ENCODE peak calls at places on chromosomes 5 and 9, in seven cellular contexts. One of them, this sample, is unnamed.

GRCh38 chr5:169832236-169832635 is 148.1 kb downstream of the INSYN2B start:
- DNase-seq in GM12865: no peak
- DNase-seq in GM23338: no peak
- DNase-seq in PC-9: no peak
- DNase-seq in HFF-Myc: no peak
- DNase-seq in fibroblast of villous mesenchyme: no peak
- DNase-seq in PC-3: no peak
- DNase-seq in this sample: no peak

GRCh38 chr9:128361296-128361980 is 9.7 kb upstream of the URM1 start:
- DNase-seq in GM12865: no peak
- DNase-seq in GM23338: no peak
- DNase-seq in PC-9: no peak
- DNase-seq in HFF-Myc: no peak
- DNase-seq in fibroblast of villous mesenchyme: no peak
- DNase-seq in PC-3: no peak
- DNase-seq in this sample: no peak

GRCh38 chr9:127722055-127722454 is 6.2 kb downstream of the TTC16 start:
- DNase-seq in GM12865: no peak
- DNase-seq in GM23338: no peak
- DNase-seq in PC-9: no peak
- DNase-seq in HFF-Myc: no peak
- DNase-seq in fibroblast of villous mesenchyme: no peak
- DNase-seq in PC-3: no peak
- DNase-seq in this sample: no peak

GRCh38 chr5:144307726-144308125 is 137.1 kb downstream of the KCTD16 start:
- DNase-seq in GM12865: no peak
- DNase-seq in GM23338: no peak
- DNase-seq in PC-9: no peak
- DNase-seq in HFF-Myc: no peak
- DNase-seq in fibroblast of villous mesenchyme: no peak
- DNase-seq in PC-3: no peak
- DNase-seq in this sample: no peak

GRCh38 chr9:93057703-93058356 is 671 bp upstream of the SUSD3 start:
- DNase-seq in GM12865: no peak
- DNase-seq in GM23338: no peak
- DNase-seq in PC-9: no peak
- DNase-seq in HFF-Myc: no peak
- DNase-seq in fibroblast of villous mesenchyme: no peak
- DNase-seq in PC-3: no peak
- DNase-seq in this sample: no peak

GRCh38 chr5:147162740-147163139 is 72.1 kb upstream of the STK32A start:
- DNase-seq in GM12865: no peak
- DNase-seq in GM23338: peak
- DNase-seq in PC-9: no peak
- DNase-seq in HFF-Myc: no peak
- DNase-seq in fibroblast of villous mesenchyme: no peak
- DNase-seq in PC-3: no peak
- DNase-seq in this sample: no peak

GRCh38 chr9:80553986-80554715 is 982.4 kb downstream of the TLE4 start:
- DNase-seq in GM12865: no peak
- DNase-seq in GM23338: no peak
- DNase-seq in PC-9: no peak
- DNase-seq in HFF-Myc: no peak
- DNase-seq in fibroblast of villous mesenchyme: peak
- DNase-seq in PC-3: no peak
- DNase-seq in this sample: no peak

GRCh38 chr5:170293273-170293672 is 4.3 kb downstream of the LCP2 start:
- DNase-seq in GM12865: peak
- DNase-seq in GM23338: no peak
- DNase-seq in PC-9: no peak
- DNase-seq in HFF-Myc: no peak
- DNase-seq in fibroblast of villous mesenchyme: no peak
- DNase-seq in PC-3: no peak
- DNase-seq in this sample: no peak

GRCh38 chr5:73066466-73066865 is 53.9 kb upstream of the TMEM171 start:
- DNase-seq in GM12865: no peak
- DNase-seq in GM23338: no peak
- DNase-seq in PC-9: no peak
- DNase-seq in HFF-Myc: peak
- DNase-seq in fibroblast of villous mesenchyme: peak
- DNase-seq in PC-3: no peak
- DNase-seq in this sample: peak

GRCh38 chr5:180068519-180069090 is 3.0 kb downstream of the RNF130 start:
- DNase-seq in GM12865: no peak
- DNase-seq in GM23338: no peak
- DNase-seq in PC-9: no peak
- DNase-seq in HFF-Myc: no peak
- DNase-seq in fibroblast of villous mesenchyme: no peak
- DNase-seq in PC-3: peak
- DNase-seq in this sample: no peak
- H3K4me3 ChIP-seq in GM12865: no peak
- H3K4me3 ChIP-seq in GM23338: peak
- H3K4me3 ChIP-seq in PC-9: no peak
- H3K4me3 ChIP-seq in HFF-Myc: no peak
- H3K4me3 ChIP-seq in fibroblast of villous mesenchyme: no peak
- H3K4me3 ChIP-seq in PC-3: peak
- H3K4me3 ChIP-seq in this sample: no peak

GRCh38 chr9:123893831-123894460 is 36.0 kb downstream of the DENND1A start:
- DNase-seq in GM12865: peak
- DNase-seq in GM23338: peak
- DNase-seq in PC-9: no peak
- DNase-seq in HFF-Myc: no peak
- DNase-seq in fibroblast of villous mesenchyme: peak
- DNase-seq in PC-3: peak
- DNase-seq in this sample: peak
- TF ChIP-seq CTCF in GM12865: no peak
- TF ChIP-seq CTCF in GM23338: no peak
- TF ChIP-seq CTCF in PC-9: no peak
- TF ChIP-seq CTCF in HFF-Myc: no peak
- TF ChIP-seq CTCF in fibroblast of villous mesenchyme: no peak
- TF ChIP-seq CTCF in PC-3: no peak
- TF ChIP-seq CTCF in this sample: no peak

DNA sequence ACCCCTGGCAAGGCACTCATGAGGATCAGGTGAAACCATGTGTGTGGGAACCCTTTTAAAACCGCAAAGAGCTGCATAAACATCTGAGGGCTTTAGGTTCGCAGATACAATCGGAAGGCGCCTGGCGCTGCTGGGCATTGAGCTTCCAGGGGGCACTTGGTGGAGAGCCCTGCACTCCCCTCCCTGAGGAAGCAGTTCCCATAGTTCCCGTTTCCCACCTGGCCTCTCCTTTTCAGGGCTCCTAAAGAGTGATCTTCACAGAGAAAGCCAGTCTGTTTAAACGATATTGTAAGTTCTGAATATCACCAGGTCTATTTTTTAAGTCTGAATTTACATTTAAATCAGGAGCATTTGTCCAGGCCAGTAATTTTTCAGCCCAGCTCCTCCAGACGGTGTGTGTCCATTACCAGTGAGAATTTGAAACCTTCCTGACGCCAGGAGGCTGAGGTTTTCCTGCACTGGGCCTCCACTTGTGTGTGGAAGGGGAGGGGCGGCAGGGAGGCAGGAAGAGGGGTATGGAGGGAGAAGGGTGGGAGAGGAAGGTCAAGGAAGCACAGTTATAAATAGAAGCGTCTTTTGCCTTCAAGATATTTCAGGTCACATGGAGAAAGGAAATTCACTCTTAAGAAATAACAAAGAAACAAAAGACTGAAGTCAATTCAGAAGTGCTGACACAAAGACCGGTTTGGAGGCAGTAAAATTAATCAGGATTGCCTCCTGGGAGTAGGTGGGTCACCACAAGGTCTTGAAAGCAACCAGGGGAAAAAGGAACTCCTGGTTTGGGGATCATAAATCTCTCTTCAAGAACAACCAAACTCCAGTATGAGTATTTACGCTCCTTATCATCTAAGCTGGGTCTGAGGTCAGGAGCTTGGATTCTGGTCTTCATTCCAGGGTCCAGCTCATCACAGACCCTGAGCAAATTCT is 14.3 kb upstream of the MGAT1 start:
- DNase-seq in GM12865: no peak
- DNase-seq in GM23338: no peak
- DNase-seq in PC-9: no peak
- DNase-seq in HFF-Myc: no peak
- DNase-seq in fibroblast of villous mesenchyme: peak
- DNase-seq in PC-3: no peak
- DNase-seq in this sample: peak
- H3K4me3 ChIP-seq in GM12865: peak
- H3K4me3 ChIP-seq in GM23338: no peak
- H3K4me3 ChIP-seq in PC-9: no peak
- H3K4me3 ChIP-seq in HFF-Myc: no peak
- H3K4me3 ChIP-seq in fibroblast of villous mesenchyme: no peak
- H3K4me3 ChIP-seq in PC-3: no peak
- H3K4me3 ChIP-seq in this sample: no peak

GRCh38 chr9:132312873-132313272 is 41.9 kb downstream of the SETX start:
- DNase-seq in GM12865: no peak
- DNase-seq in GM23338: no peak
- DNase-seq in PC-9: no peak
- DNase-seq in HFF-Myc: no peak
- DNase-seq in fibroblast of villous mesenchyme: no peak
- DNase-seq in PC-3: no peak
- DNase-seq in this sample: no peak
- TF ChIP-seq CTCF in GM12865: no peak
- TF ChIP-seq CTCF in GM23338: peak
- TF ChIP-seq CTCF in PC-9: peak
- TF ChIP-seq CTCF in HFF-Myc: no peak
- TF ChIP-seq CTCF in fibroblast of villous mesenchyme: peak
- TF ChIP-seq CTCF in PC-3: peak
- TF ChIP-seq CTCF in this sample: peak

DNA sequence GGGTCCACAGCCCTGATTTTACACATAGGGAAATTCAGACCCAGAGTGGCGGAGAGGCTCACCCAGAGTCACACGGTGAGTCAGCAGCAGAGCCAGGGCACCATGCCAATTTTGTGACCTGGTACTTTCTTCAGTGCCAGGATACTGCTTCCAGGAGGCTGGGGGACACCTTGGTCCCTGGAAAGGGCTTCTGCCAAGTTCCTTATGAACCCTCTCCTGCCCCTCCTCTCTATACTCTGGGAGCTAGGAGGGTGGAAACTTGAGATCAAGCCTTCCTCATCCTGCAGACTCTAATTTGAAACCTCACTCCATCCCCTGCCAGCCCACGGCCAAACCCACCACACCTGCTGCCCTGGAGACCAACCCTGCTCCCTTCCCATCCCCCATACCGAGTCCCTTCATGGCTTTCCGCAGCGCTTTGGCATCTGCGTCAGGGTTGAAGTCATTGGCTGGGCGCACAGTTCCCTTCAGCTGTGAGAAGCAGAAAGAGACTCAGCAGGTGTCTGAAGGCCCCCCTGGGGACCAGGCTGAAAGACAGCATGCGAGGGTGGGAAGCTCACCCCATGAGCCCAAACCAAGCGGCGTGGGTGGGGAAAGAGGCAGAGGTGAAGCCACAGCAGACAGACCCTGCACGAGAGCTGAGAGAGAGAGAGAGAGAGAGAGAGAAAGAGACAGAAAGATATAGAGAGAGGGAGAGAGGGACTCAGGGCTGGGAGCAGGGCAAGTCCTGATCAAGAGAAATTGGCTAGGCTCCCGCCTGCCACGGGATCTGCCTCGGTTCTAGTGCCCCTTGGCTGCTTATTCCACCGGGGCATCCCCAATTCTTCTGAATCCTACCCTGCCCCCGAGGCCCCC is 33.5 kb downstream of the ANXA6 start:
- DNase-seq in GM12865: peak
- DNase-seq in GM23338: no peak
- DNase-seq in PC-9: peak
- DNase-seq in HFF-Myc: no peak
- DNase-seq in fibroblast of villous mesenchyme: peak
- DNase-seq in PC-3: peak
- DNase-seq in this sample: peak
- H3K4me3 ChIP-seq in GM12865: no peak
- H3K4me3 ChIP-seq in GM23338: no peak
- H3K4me3 ChIP-seq in PC-9: no peak
- H3K4me3 ChIP-seq in HFF-Myc: no peak
- H3K4me3 ChIP-seq in fibroblast of villous mesenchyme: no peak
- H3K4me3 ChIP-seq in PC-3: no peak
- H3K4me3 ChIP-seq in this sample: no peak

DNA sequence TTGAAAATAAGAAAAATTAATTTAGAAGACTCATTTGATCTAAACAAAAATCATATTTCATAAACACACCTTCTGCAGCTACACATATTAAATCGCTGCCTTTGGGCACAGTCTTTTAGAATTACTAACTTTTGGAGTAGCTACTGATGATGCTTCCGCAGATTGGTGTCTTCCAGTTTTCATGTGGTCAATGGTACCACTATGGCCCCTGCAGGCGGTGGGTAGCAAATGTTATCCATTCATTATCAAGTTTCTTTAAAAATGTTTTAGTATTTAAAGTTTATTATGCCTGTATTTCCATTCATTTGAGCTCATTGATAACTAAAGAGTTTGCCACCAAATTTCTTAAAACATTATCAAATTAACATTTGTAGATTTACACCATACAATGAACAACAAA is 122.9 kb upstream of the GRAMD2B start:
- DNase-seq in GM12865: no peak
- DNase-seq in GM23338: peak
- DNase-seq in PC-9: no peak
- DNase-seq in HFF-Myc: no peak
- DNase-seq in fibroblast of villous mesenchyme: no peak
- DNase-seq in PC-3: no peak
- DNase-seq in this sample: no peak
- TF ChIP-seq CTCF in GM12865: no peak
- TF ChIP-seq CTCF in GM23338: peak
- TF ChIP-seq CTCF in PC-9: no peak
- TF ChIP-seq CTCF in HFF-Myc: no peak
- TF ChIP-seq CTCF in fibroblast of villous mesenchyme: no peak
- TF ChIP-seq CTCF in PC-3: peak
- TF ChIP-seq CTCF in this sample: no peak

This sample was measured in fibroblast of pulmonary artery.